ENCODE peak calls at places on chromosomes 1 and 21, in five cellular contexts. One of them, this sample, is unnamed.

GRCh38 chr1:109721046-109721445 is 9.0 kb downstream of the GSTM5 start:
- DNase-seq in GM23338: no peak
- DNase-seq in cardiac muscle cell: peak; percentile 72
- DNase-seq in brain microvascular endothelial cell: no peak
- DNase-seq in mucosa of descending colon: no peak
- DNase-seq in this sample: no peak

GRCh38 chr21:29928537-29928936 is 11.3 kb downstream of the GRIK1 start:
- DNase-seq in GM23338: no peak
- DNase-seq in cardiac muscle cell: no peak
- DNase-seq in brain microvascular endothelial cell: no peak
- DNase-seq in mucosa of descending colon: no peak
- DNase-seq in this sample: no peak

GRCh38 chr21:39003982-39004775 is 179.1 kb downstream of the PSMG1 start:
- DNase-seq in GM23338: no peak
- DNase-seq in cardiac muscle cell: peak; percentile 67
- DNase-seq in brain microvascular endothelial cell: peak; percentile 39
- DNase-seq in mucosa of descending colon: peak; percentile 55
- DNase-seq in this sample: no peak

GRCh38 chr1:218498061-218498938 is 153.2 kb downstream of the TGFB2 start:
- DNase-seq in GM23338: no peak
- DNase-seq in cardiac muscle cell: no peak
- DNase-seq in brain microvascular endothelial cell: peak; percentile 80
- DNase-seq in mucosa of descending colon: no peak
- DNase-seq in this sample: no peak

GRCh38 chr1:152018537-152018936 is 18.3 kb downstream of the S100A11 start:
- DNase-seq in GM23338: peak; percentile 77
- DNase-seq in cardiac muscle cell: peak; percentile 25
- DNase-seq in brain microvascular endothelial cell: no peak
- DNase-seq in mucosa of descending colon: no peak
- DNase-seq in this sample: no peak

GRCh38 chr1:43618521-43619313 is 31.2 kb upstream of the KDM4A start:
- DNase-seq in GM23338: no peak
- DNase-seq in cardiac muscle cell: no peak
- DNase-seq in brain microvascular endothelial cell: no peak
- DNase-seq in mucosa of descending colon: no peak
- DNase-seq in this sample: no peak

GRCh38 chr1:68121536-68121935 is 71.1 kb upstream of the DIRAS3 start:
- DNase-seq in GM23338: no peak
- DNase-seq in cardiac muscle cell: peak; percentile 25
- DNase-seq in brain microvascular endothelial cell: peak; percentile 77
- DNase-seq in mucosa of descending colon: no peak
- DNase-seq in this sample: no peak

GRCh38 chr1:25184011-25184762 is 48.1 kb downstream of the SYF2 start:
- DNase-seq in GM23338: no peak
- DNase-seq in cardiac muscle cell: no peak
- DNase-seq in brain microvascular endothelial cell: no peak
- DNase-seq in mucosa of descending colon: no peak
- DNase-seq in this sample: no peak

GRCh38 chr21:36747114-36747814 is 48.3 kb downstream of the SIM2 start:
- DNase-seq in GM23338: peak; percentile 52
- DNase-seq in cardiac muscle cell: no peak
- DNase-seq in brain microvascular endothelial cell: no peak
- DNase-seq in mucosa of descending colon: peak; percentile 6
- DNase-seq in this sample: no peak

GRCh38 chr21:37536616-37537278 is 170.2 kb downstream of the DYRK1A start:
- DNase-seq in GM23338: peak; percentile 51
- DNase-seq in cardiac muscle cell: peak; percentile 37
- DNase-seq in brain microvascular endothelial cell: no peak
- DNase-seq in mucosa of descending colon: no peak
- DNase-seq in this sample: no peak

GRCh38 chr1:26826261-26827201 is at the start of gene ZDHHC18:
- DNase-seq in GM23338: peak; percentile 82
- DNase-seq in cardiac muscle cell: peak; percentile 62
- DNase-seq in brain microvascular endothelial cell: peak; percentile 18
- DNase-seq in mucosa of descending colon: peak; percentile 75
- DNase-seq in this sample: no peak
- TF ChIP-seq CTCF in GM23338: peak; percentile 52
- TF ChIP-seq CTCF in cardiac muscle cell: peak; percentile 38
- TF ChIP-seq CTCF in brain microvascular endothelial cell: peak; percentile 40
- TF ChIP-seq CTCF in mucosa of descending colon: peak; percentile 59
- TF ChIP-seq CTCF in this sample: peak; percentile 36

GRCh38 chr1:37553927-37554808 is at the start of gene SNIP1:
- DNase-seq in GM23338: peak; percentile 97
- DNase-seq in cardiac muscle cell: peak; percentile 94
- DNase-seq in brain microvascular endothelial cell: peak; percentile 93
- DNase-seq in mucosa of descending colon: peak; percentile 96
- DNase-seq in this sample: peak; percentile 70

GRCh38 chr1:37558411-37558810 is 1.7 kb downstream of the DNALI1 start:
- DNase-seq in GM23338: no peak
- DNase-seq in cardiac muscle cell: no peak
- DNase-seq in brain microvascular endothelial cell: no peak
- DNase-seq in mucosa of descending colon: no peak
- DNase-seq in this sample: no peak

GRCh38 chr1:37559080-37559479 is 2.3 kb downstream of the DNALI1 start:
- DNase-seq in GM23338: no peak
- DNase-seq in cardiac muscle cell: no peak
- DNase-seq in brain microvascular endothelial cell: no peak
- DNase-seq in mucosa of descending colon: no peak
- DNase-seq in this sample: no peak

GRCh38 chr1:37557402-37557801 is 662 bp downstream of the DNALI1 start:
- DNase-seq in GM23338: no peak
- DNase-seq in cardiac muscle cell: no peak
- DNase-seq in brain microvascular endothelial cell: no peak
- DNase-seq in mucosa of descending colon: no peak
- DNase-seq in this sample: no peak

GRCh38 chr1:37556712-37557196 is at the start of gene DNALI1:
- DNase-seq in GM23338: peak; percentile 96
- DNase-seq in cardiac muscle cell: peak; percentile 96
- DNase-seq in brain microvascular endothelial cell: peak; percentile 92
- DNase-seq in mucosa of descending colon: peak; percentile 84
- DNase-seq in this sample: peak; percentile 61
- H3K4me3 ChIP-seq in GM23338: peak within 1 kb of the TSS; percentile 63
- H3K4me3 ChIP-seq in cardiac muscle cell: peak within 1 kb of the TSS; percentile 42
- H3K4me3 ChIP-seq in brain microvascular endothelial cell: peak within 1 kb of the TSS; percentile 62
- H3K4me3 ChIP-seq in mucosa of descending colon: no peak within 1 kb of the TSS
- H3K4me3 ChIP-seq in this sample: peak within 1 kb of the TSS; percentile 65

GRCh38 chr1:48916121-48917069 is 139.7 kb upstream of the BEND5 start:
- DNase-seq in GM23338: peak; percentile 84
- DNase-seq in cardiac muscle cell: peak; percentile 83
- DNase-seq in brain microvascular endothelial cell: peak; percentile 20
- DNase-seq in mucosa of descending colon: no peak
- DNase-seq in this sample: no peak
- TF ChIP-seq CTCF in GM23338: peak; percentile 68
- TF ChIP-seq CTCF in cardiac muscle cell: peak; percentile 52
- TF ChIP-seq CTCF in brain microvascular endothelial cell: peak; percentile 72
- TF ChIP-seq CTCF in mucosa of descending colon: no peak
- TF ChIP-seq CTCF in this sample: peak; percentile 82

DNA sequence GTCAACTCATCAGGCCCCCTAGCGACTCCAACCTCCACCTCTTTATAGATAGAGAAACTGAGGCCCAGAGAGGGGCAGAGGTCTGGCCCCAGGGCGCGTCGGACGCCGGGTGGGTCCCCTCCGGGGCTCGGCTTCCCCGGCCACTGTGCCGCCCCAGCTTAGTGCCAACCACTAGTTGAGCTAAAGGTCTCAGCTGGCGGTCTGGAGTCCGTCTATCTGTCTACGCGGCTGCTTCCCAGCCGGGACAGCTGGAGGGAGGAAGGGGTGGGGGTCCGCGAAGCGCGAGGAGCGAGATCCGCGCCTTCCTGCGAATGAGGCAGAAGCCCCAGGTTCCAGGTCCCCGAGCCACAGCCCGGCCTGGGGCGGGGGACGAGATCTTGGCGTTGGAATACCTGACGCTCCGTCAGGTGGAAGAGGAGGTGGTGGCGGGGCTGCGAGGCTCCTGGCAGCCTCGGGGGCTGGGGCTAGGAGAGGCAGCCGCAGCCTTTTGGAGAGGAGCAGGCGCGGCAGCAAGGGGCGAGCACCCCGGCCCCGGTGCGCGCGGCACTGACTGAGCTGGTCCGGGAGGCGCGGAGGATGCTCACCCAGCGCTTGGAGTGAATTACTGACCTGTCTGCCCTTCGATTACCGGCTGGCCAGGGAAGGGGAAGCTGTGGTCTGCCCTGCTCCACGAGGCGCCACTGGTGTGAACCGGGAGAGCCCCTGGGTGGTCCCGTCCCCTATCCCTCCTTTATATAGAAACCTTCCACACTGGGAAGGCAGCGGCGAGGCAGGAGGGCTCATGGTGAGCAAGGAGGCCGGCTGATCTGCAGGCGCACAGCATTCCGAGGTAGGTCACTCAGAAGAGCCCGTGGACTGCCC is 948 bp downstream of the PODN start:
- DNase-seq in GM23338: peak; percentile 65
- DNase-seq in cardiac muscle cell: no peak
- DNase-seq in brain microvascular endothelial cell: no peak
- DNase-seq in mucosa of descending colon: no peak
- DNase-seq in this sample: no peak
- H3K4me3 ChIP-seq in GM23338: peak overlapping the region; percentile 85
- H3K4me3 ChIP-seq in cardiac muscle cell: peak overlapping the region; percentile 32
- H3K4me3 ChIP-seq in brain microvascular endothelial cell: peak overlapping the region; percentile 51
- H3K4me3 ChIP-seq in mucosa of descending colon: no peak overlapping the region
- H3K4me3 ChIP-seq in this sample: peak overlapping the region; percentile 50

DNA sequence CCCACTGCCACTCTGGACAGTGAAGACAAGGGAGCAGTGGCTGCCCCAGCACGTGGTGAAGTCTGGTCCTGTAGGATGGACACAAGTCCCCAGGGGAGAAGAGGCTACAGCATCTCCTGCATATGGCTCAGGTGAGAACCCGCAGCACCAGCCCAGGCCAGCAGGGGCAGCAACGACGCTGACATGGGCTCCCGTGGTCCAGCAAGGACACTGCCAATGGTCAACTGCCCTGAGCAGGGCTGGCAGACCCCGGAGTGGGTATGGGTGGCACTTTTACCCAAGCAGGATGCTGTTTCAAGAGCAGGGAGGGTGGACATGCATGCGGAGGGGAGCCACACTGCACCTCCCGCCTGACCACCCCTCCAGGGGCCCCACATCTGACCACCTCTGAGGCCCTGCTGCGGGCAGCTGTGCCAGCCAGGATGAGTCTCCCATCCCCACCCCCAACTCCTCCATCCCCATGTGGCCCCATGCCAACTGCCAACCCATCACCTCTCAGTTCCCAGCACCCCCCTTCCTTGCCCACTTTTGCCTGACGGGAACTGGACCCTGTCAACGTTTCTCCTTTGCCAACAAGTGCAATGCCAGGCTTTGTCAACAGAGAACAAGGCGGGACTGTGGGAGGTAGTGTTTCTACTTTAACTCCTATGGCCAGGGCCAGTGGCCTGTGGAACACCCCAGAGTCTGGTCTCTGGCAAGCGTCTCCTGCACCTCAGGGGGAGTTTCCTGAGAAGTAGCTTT is 8.6 kb downstream of the MORN1 start:
- DNase-seq in GM23338: peak; percentile 83
- DNase-seq in cardiac muscle cell: peak; percentile 32
- DNase-seq in brain microvascular endothelial cell: no peak
- DNase-seq in mucosa of descending colon: peak; percentile 64
- DNase-seq in this sample: no peak
- TF ChIP-seq CTCF in GM23338: peak; percentile 72
- TF ChIP-seq CTCF in cardiac muscle cell: peak; percentile 56
- TF ChIP-seq CTCF in brain microvascular endothelial cell: peak; percentile 79
- TF ChIP-seq CTCF in mucosa of descending colon: no peak
- TF ChIP-seq CTCF in this sample: peak; percentile 78

DNA sequence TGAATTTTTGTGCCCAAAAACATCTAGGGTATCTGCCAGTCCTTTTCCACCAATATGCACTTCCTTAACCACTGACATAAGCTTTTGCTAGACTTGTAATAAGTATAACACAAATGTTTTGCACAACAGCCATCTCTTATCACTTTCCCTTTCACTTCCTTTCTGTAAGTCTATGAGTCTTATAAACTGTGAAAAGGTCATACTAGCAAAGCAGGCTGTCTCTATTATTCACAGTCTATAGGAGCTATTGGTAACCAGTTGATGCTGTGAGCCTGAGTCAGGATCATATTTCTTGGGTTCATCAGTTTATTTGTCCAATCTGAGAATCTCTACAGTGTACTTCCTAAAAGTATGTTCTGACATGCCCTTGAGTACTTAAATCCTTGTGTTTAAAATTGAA is 172.6 kb downstream of the CHRM3 start:
- DNase-seq in GM23338: no peak
- DNase-seq in cardiac muscle cell: no peak
- DNase-seq in brain microvascular endothelial cell: no peak
- DNase-seq in mucosa of descending colon: no peak
- DNase-seq in this sample: no peak
- H3K4me3 ChIP-seq in GM23338: no peak overlapping the region
- H3K4me3 ChIP-seq in cardiac muscle cell: no peak overlapping the region
- H3K4me3 ChIP-seq in brain microvascular endothelial cell: no peak overlapping the region
- H3K4me3 ChIP-seq in mucosa of descending colon: no peak overlapping the region
- H3K4me3 ChIP-seq in this sample: no peak overlapping the region

GRCh38 chr1:45584351-45585109 is 689 bp downstream of the NASP start:
- DNase-seq in GM23338: peak; percentile 97
- DNase-seq in cardiac muscle cell: peak; percentile 93
- DNase-seq in brain microvascular endothelial cell: peak; percentile 84
- DNase-seq in mucosa of descending colon: peak; percentile 93
- DNase-seq in this sample: peak; percentile 55
- TF ChIP-seq CTCF in GM23338: peak; percentile 32
- TF ChIP-seq CTCF in cardiac muscle cell: peak; percentile 26
- TF ChIP-seq CTCF in brain microvascular endothelial cell: peak; percentile 4
- TF ChIP-seq CTCF in mucosa of descending colon: no peak
- TF ChIP-seq CTCF in this sample: peak; percentile 19

This sample was measured in retinal pigment epithelial cell.